ENCODE peak calls at places on chromosomes 12 and 14, in four cellular contexts. T is left lung, H is SK-N-SH, K is lung. X is an unnamed sample.

GRCh38 chr14:105330491-105330895 is 15.9 kb downstream of the PACS2 start:
- DNase-seq in T (peak), H (no peak), K (no peak), X (no peak)

GRCh38 chr12:8127138-8127537 is 3.7 kb downstream of the CLEC4A start:
- DNase-seq in H (no peak), T (no peak), K (no peak), X (no peak)

GRCh38 chr14:23209651-23210423 is 26.4 kb upstream of the SLC7A8 start:
- DNase-seq in H (no peak), K (no peak), T (no peak), X (no peak)

GRCh38 chr14:44759263-44759662 is 202.5 kb downstream of the KLHL28 start:
- DNase-seq in K (no peak), H (no peak), T (no peak), X (no peak)

GRCh38 chr14:37903561-37904191 is 304.0 kb upstream of the SSTR1 start:
- DNase-seq in T (no peak), K (no peak), H (peak), X (no peak)

GRCh38 chr12:24378548-24379011 is 429.1 kb upstream of the SOX5 start:
- DNase-seq in H (no peak), T (no peak), K (no peak), X (no peak)

GRCh38 chr14:24910408-24910986 is 139.4 kb downstream of the STXBP6 start:
- DNase-seq in K (no peak), H (no peak), T (no peak), X (no peak)

GRCh38 chr12:108962256-108962655 is 58.6 kb downstream of the SVOP start:
- DNase-seq in T (no peak), K (no peak), H (no peak), X (no peak)

GRCh38 chr14:50051706-50052105 is 64.7 kb downstream of the VCPKMT start:
- DNase-seq in K (no peak), H (no peak), T (no peak), X (no peak)

GRCh38 chr12:27711312-27711682 is 665 bp downstream of the MRPS35 start:
- DNase-seq in T (no peak), K (no peak), H (no peak), X (no peak)

GRCh38 chr14:104827173-104828055 is 26.5 kb downstream of the ZBTB42 start:
- DNase-seq in T (peak), K (peak), H (peak), X (no peak)

GRCh38 chr12:53388932-53389331 is 9.0 kb downstream of the SP1 start:
- DNase-seq in T (no peak), H (no peak), K (no peak), X (no peak)

GRCh38 chr14:101875041-101875725 is 89.2 kb upstream of the DYNC1H1 start:
- DNase-seq in T (no peak), H (no peak), K (no peak), X (no peak)

GRCh38 chr12:73629171-73629570 is 908.5 kb upstream of the ATXN7L3B start:
- DNase-seq in K (no peak), H (no peak), T (no peak), X (no peak)

GRCh38 chr14:100348779-100349708 is 25.9 kb downstream of the SLC25A47 start:
- DNase-seq in K (no peak), H (no peak), T (no peak), X (no peak)

GRCh38 chr14:86038401-86038985 is 508.5 kb downstream of the FLRT2 start:
- DNase-seq in K (peak), H (peak), T (peak), X (no peak)

GRCh38 chr12:4216542-4216927 is 57.0 kb upstream of the CCND2 start:
- DNase-seq in H (no peak), K (no peak), T (no peak), X (peak)

GRCh38 chr14:53983112-53983511 is 26.5 kb upstream of the BMP4 start:
- DNase-seq in K (no peak), T (no peak), H (no peak), X (no peak)

GRCh38 chr14:102524451-102525212 is 15.1 kb upstream of the ANKRD9 start:
- DNase-seq in T (peak), H (peak), K (peak), X (peak)

GRCh38 chr14:76500011-76500410 is 124.1 kb downstream of the ESRRB start:
- DNase-seq in K (no peak), T (no peak), H (no peak), X (no peak)

GRCh38 chr14:60760648-60761364 is 26.2 kb downstream of the MNAT1 start:
- DNase-seq in T (no peak), K (no peak), H (no peak), X (no peak)

GRCh38 chr12:132711169-132711843 is 664 bp downstream of the PGAM5 start:
- DNase-seq in H (peak), K (no peak), T (peak), X (no peak)

GRCh38 chr14:22622220-22622619 is 21.9 kb downstream of the OR6J1 start:
- DNase-seq in K (no peak), T (no peak), H (no peak), X (no peak)

GRCh38 chr12:24931666-24932405 is 17.1 kb downstream of the BCAT1 start:
- DNase-seq in K (no peak), T (no peak), H (no peak), X (no peak)

GRCh38 chr14:23294346-23294733 is 8.3 kb downstream of the PPP1R3E start:
- DNase-seq in H (no peak), K (no peak), T (no peak), X (no peak)

GRCh38 chr14:88231626-88232025 is 91.4 kb downstream of the KCNK10 start:
- DNase-seq in K (no peak), H (no peak), T (no peak), X (no peak)

GRCh38 chr14:55237999-55238680 is 33.1 kb upstream of the FBXO34 start:
- DNase-seq in T (no peak), H (no peak), K (no peak), X (no peak)

GRCh38 chr14:101620821-101621785 is 59.8 kb downstream of the DIO3 start:
- DNase-seq in T (peak), K (no peak), H (peak), X (no peak)

GRCh38 chr12:122064780-122065588 is 13.6 kb upstream of the MLXIP start:
- DNase-seq in H (peak), T (peak), K (no peak), X (no peak)

GRCh38 chr14:101819251-101819990 is 57.9 kb downstream of the PPP2R5C start:
- DNase-seq in K (no peak), T (no peak), H (no peak), X (no peak)

DNA sequence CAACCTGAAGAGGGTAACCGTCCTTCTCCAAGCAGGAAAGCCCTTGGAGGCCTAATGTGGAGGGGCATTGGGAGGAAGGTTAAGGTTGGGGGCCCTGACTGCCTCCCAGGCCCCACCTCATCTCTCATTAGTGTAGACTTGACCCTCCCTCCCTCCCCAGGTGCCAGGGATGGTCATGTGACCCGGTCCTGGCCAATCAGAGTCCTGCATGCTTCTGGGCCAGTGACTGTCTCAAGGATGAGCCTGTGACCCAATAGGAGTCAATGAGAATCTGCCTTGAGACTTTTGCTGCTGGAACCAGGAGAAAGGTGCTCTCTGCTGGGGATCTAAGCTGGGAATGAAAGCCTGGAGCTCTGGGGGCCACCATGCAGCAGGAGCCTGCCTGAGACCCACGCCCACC is 70.8 kb downstream of the NCOR2 start:
- DNase-seq in T (no peak), H (peak), K (no peak), X (no peak)
- H3K27ac ChIP-seq in T (no peak), H (peak), K (no peak), X (no peak)

DNA sequence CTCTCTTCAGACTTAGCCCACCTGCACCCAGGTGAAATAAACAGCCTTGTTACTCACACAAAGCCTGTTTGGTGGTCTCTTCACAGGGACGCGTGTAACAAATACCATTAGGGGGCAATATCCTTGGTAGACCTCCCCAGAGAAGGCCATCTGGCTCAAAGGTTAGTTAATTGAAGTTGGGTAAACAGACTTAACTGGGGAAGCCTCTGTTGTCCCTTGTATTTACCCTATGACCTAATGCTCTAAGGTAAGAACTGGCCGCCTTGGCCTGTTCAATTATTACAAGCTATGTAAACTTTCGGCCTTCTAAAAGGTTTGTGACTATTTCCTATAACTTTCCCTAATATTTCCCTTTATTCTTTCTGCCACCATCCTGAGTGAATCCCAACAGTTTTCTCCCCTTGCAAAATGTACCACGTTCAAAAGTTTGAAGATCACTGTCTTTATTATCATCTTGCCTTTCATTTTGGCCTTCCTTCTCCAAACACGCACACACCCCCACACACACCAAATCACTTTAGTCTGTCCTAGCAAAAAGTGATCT is 15.3 kb upstream of the LYZ start:
- DNase-seq in H (no peak), K (no peak), T (no peak), X (no peak)
- H3K4me3 ChIP-seq in H (no peak), K (no peak), T (no peak), X (no peak)

GRCh38 chr14:36605506-36605857 is 23.1 kb upstream of the NKX2-8 start:
- DNase-seq in H (no peak), K (no peak), T (no peak), X (no peak)
- TF ChIP-seq CTCF in H (no peak), K (no peak), T (no peak), X (no peak)

GRCh38 chr12:91620422-91620821 is 437.8 kb upstream of the DCN start:
- DNase-seq in K (no peak), T (no peak), H (no peak), X (no peak)
- H3K27ac ChIP-seq in K (no peak), T (no peak), H (no peak), X (no peak)